ENCODE peak calls at places on chromosomes 13 and 19, in nine cellular contexts. Z is fibroblast of lung, E is PC-3, V is heart right ventricle, O is hepatocyte, J is pancreas, Q is tibial artery, B is astrocyte of the spinal cord, S is AG04450. M is an unnamed sample.

GRCh38 chr13:89294115-89294867 is 1623.1 kb downstream of the SLITRK5 start:
- DNase-seq in Z (no peak), E (no peak), V (no peak), O (no peak), J (no peak), Q (no peak), B (no peak), S (no peak), M (no peak)

GRCh38 chr13:101499406-101499805 is 46.9 kb downstream of the ITGBL1 start:
- DNase-seq in Z (no peak), E (peak; percentile 89), V (no peak), O (no peak), J (no peak), Q (no peak), B (peak; percentile 29), S (no peak), M (peak; percentile 34)

GRCh38 chr13:110410906-110411305 is 103.8 kb downstream of the COL4A2 start:
- DNase-seq in Z (no peak), E (no peak), V (peak; percentile 3), O (no peak), J (no peak), Q (no peak), B (no peak), S (no peak), M (no peak)

GRCh38 chr19:737591-738093 is 13.3 kb upstream of the MISP start:
- DNase-seq in Z (peak; percentile 16), E (peak; percentile 48), V (no peak), O (peak; percentile 64), J (no peak), Q (no peak), B (no peak), S (no peak), M (no peak)

GRCh38 chr19:10321417-10321797 is 5.6 kb upstream of the FDX2 start:
- DNase-seq in Z (no peak), E (no peak), V (no peak), O (no peak), J (no peak), Q (no peak), B (no peak), S (no peak), M (no peak)

GRCh38 chr13:73521291-73521626 is 462.5 kb downstream of the KLF5 start:
- DNase-seq in Z (no peak), E (no peak), V (no peak), O (no peak), J (no peak), Q (no peak), B (no peak), S (no peak), M (no peak)

GRCh38 chr13:101811440-101811839 is 359.0 kb downstream of the ITGBL1 start:
- DNase-seq in Z (no peak), E (no peak), V (no peak), O (no peak), J (no peak), Q (no peak), B (no peak), S (no peak), M (no peak)

GRCh38 chr19:21482863-21483276 is 22.5 kb upstream of the ZNF429 start:
- DNase-seq in Z (peak; percentile 24), E (peak; percentile 22), V (peak; percentile 28), O (peak; percentile 23), J (peak; percentile 47), Q (peak; percentile 89), B (peak; percentile 7), S (no peak), M (no peak)

GRCh38 chr13:112888238-112889111 is 80.5 kb upstream of the MCF2L start:
- DNase-seq in Z (no peak), E (no peak), V (no peak), O (no peak), J (no peak), Q (no peak), B (no peak), S (no peak), M (no peak)

GRCh38 chr13:42466609-42467008 is 107.3 kb upstream of the TNFSF11 start:
- DNase-seq in Z (no peak), E (no peak), V (no peak), O (no peak), J (no peak), Q (no peak), B (no peak), S (no peak), M (no peak)

GRCh38 chr13:102333320-102334181 is 68.3 kb downstream of the FGF14 start:
- DNase-seq in Z (no peak), E (no peak), V (no peak), O (no peak), J (no peak), Q (no peak), B (no peak), S (no peak), M (no peak)

GRCh38 chr13:33353210-33353609 is 67.7 kb upstream of the STARD13 start:
- DNase-seq in Z (no peak), E (no peak), V (peak; percentile 49), O (no peak), J (peak; percentile 60), Q (peak; percentile 85), B (no peak), S (no peak), M (no peak)

GRCh38 chr19:4584670-4585460 is 25.4 kb upstream of the SEMA6B start:
- DNase-seq in Z (no peak), E (no peak), V (no peak), O (no peak), J (no peak), Q (no peak), B (no peak), S (no peak), M (no peak)

GRCh38 chr13:91247768-91248167 is 99.7 kb upstream of the MIR17HG start:
- DNase-seq in Z (no peak), E (peak; percentile 23), V (no peak), O (no peak), J (no peak), Q (no peak), B (peak; percentile 27), S (no peak), M (no peak)

GRCh38 chr13:91242652-91243051 is 104.8 kb upstream of the MIR17HG start:
- DNase-seq in Z (peak; percentile 30), E (no peak), V (no peak), O (no peak), J (no peak), Q (no peak), B (peak; percentile 58), S (no peak), M (no peak)

GRCh38 chr13:91248249-91248648 is 99.2 kb upstream of the MIR17HG start:
- DNase-seq in Z (no peak), E (no peak), V (no peak), O (no peak), J (no peak), Q (no peak), B (no peak), S (no peak), M (no peak)

GRCh38 chr13:91241249-91241648 is 106.2 kb upstream of the MIR17HG start:
- DNase-seq in Z (no peak), E (no peak), V (no peak), O (no peak), J (no peak), Q (no peak), B (no peak), S (no peak), M (no peak)

DNA sequence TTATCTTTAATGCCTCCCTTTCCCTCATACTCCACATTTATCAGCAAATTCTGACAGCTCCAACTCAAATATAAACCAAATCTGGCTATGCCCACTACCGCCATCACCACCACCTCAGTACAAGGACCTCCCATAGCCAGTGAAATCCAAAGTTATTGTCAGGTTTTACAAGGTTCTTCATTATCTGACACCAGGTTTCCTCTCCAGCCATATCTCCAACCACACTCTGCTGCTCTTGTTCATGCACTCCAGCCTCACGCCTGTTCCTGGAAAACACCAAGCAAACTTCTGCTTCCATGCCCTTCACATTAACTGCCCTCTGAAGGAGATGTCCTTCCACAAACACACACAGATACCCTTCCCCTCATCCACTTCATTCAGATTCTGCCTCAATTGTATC is 102.2 kb upstream of the MIR17HG start:
- DNase-seq in Z (no peak), E (no peak), V (no peak), O (no peak), J (no peak), Q (no peak), B (no peak), S (no peak), M (no peak)
- TF ChIP-seq CTCF in Z (no peak), E (no peak), V (no peak), O (no peak), J (no peak), Q (no peak), B (no peak), S (no peak), M (no peak)

DNA sequence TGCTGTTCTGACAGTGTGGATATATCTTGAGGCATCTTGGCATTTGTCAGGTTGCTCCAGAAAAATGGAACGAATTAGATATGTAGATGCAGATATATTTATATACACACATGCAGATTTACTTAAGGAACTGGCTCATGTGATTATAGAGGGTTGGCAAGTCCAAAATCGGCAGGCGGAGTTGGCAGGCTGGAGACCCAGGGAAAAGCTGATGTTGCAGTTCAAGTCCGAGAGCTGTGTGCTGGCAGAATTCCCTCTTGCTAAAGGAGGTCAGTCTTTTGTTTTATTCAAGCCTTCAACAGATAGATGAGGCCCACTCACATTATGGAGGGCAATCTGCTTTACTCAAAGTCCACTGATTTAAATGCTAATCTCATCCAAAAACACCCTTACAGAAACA is 24.4 kb upstream of the CSNK1A1L start:
- DNase-seq in Z (no peak), E (no peak), V (no peak), O (peak; percentile 10), J (no peak), Q (no peak), B (no peak), S (no peak), M (no peak)
- H3K4me3 ChIP-seq in Z (no peak overlapping the region), E (no peak overlapping the region), V (no peak overlapping the region), O (no peak overlapping the region), J (no peak overlapping the region), Q (no peak overlapping the region), B (no peak overlapping the region), S (no peak overlapping the region), M (no peak overlapping the region)

DNA sequence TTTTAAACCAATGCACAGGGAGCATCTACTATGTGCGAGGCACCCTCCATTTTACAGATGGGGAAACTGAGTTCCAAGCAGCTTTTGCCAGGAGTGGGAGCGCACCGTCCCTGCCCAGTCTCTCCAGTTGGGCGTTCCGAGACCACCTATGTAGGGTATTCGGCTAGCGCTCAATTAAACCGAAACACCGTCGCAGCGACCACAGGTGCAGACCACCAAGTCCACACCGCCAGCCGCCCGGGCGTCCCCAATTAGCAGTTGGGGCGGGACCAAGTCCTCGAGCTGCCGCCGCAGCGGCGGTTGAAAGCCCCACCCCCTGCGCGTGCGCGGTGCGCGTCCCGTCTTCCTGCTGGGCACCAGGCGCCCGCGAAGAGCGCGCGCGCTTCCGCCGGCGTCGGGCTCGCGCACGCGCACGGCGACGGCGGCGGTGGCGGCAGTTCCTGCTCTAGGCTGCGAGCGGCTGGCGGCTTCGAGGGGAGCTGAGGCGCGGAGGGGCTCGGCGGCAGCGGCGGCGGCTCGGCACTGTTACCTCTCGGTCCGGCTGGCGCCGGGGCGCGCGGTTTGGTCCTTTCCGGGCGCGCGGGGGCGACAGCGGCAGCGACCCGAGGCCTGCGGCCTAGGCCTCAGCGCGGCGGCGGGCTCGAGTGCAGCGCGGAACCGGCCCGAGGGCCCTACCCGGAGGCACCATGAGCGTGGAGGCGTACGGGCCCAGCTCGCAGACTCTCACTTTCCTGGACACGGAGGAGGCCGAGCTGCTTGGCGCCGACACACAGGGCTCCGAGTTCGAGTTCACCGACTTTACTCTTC is at the start of gene UPF1:
- DNase-seq in Z (peak; percentile 88), E (peak; percentile 96), V (peak; percentile 93), O (peak; percentile 98), J (peak; percentile 96), Q (peak; percentile 95), B (peak; percentile 87), S (peak; percentile 65), M (no peak)
- TF ChIP-seq CTCF in Z (no peak), E (no peak), V (peak; percentile 18), O (no peak), J (no peak), Q (peak; percentile 8), B (no peak), S (peak; percentile 7), M (no peak)

GRCh38 chr19:30123611-30124010 is 181.6 kb downstream of the URI1 start:
- DNase-seq in Z (no peak), E (no peak), V (no peak), O (no peak), J (no peak), Q (no peak), B (no peak), S (no peak), M (no peak)
- H3K4me3 ChIP-seq in Z (no peak overlapping the region), E (no peak overlapping the region), V (no peak overlapping the region), O (no peak overlapping the region), J (no peak overlapping the region), Q (no peak overlapping the region), B (no peak overlapping the region), S (no peak overlapping the region), M (no peak overlapping the region)

M was measured in AG09309.